ENCODE peak calls at places on chromosome 5, in four cellular contexts. M is IMR-90, F is H1, O is mesendoderm. T is an unnamed sample.

GRCh38 chr5:146072595-146072994 is 32.8 kb downstream of the PLAC8L1 start:
- DNase-seq in M (no peak), O (peak), F (no peak), T (no peak)

GRCh38 chr5:159533197-159533596 is 202.9 kb upstream of the IL12B start:
- DNase-seq in M (peak), F (no peak), O (peak), T (no peak)

GRCh38 chr5:175885813-175886212 is 14.4 kb downstream of the CPLX2 start:
- DNase-seq in F (no peak), O (no peak), M (no peak), T (no peak)

GRCh38 chr5:41835625-41836024 is 34.6 kb downstream of the OXCT1 start:
- DNase-seq in M (peak), F (no peak), O (peak), T (peak)

GRCh38 chr5:158942217-158942616 is 157.5 kb downstream of the EBF1 start:
- DNase-seq in O (no peak), F (no peak), M (peak), T (no peak)

GRCh38 chr5:134948929-134949328 is 18.8 kb upstream of the CATSPER3 start:
- DNase-seq in O (no peak), F (no peak), M (peak), T (no peak)

GRCh38 chr5:76601470-76601869 is 21.7 kb downstream of the F2RL2 start:
- DNase-seq in F (no peak), M (peak), O (peak), T (peak)

GRCh38 chr5:41790038-41790776 is 80.0 kb downstream of the OXCT1 start:
- DNase-seq in F (no peak), O (no peak), M (peak), T (no peak)

GRCh38 chr5:875931-876330 is 16.7 kb downstream of the BRD9 start:
- DNase-seq in M (no peak), O (no peak), F (no peak), T (no peak)

GRCh38 chr5:74419468-74419867 is 221.1 kb downstream of the ENC1 start:
- DNase-seq in F (no peak), M (no peak), O (no peak), T (no peak)

GRCh38 chr5:14790220-14790619 is 81.4 kb downstream of the ANKH start:
- DNase-seq in M (peak), O (no peak), F (no peak), T (no peak)

GRCh38 chr5:180817847-180818246 is 15.2 kb upstream of the MGAT1 start:
- DNase-seq in O (no peak), F (no peak), M (no peak), T (no peak)

GRCh38 chr5:96873469-96873868 is 2.8 kb upstream of the ERAP2 start:
- DNase-seq in M (no peak), O (no peak), F (no peak), T (no peak)

GRCh38 chr5:58901271-58901670 is 318.4 kb downstream of the RAB3C start:
- DNase-seq in O (no peak), F (no peak), M (no peak), T (no peak)

GRCh38 chr5:163478126-163478981 is 17.9 kb downstream of the HMMR start:
- DNase-seq in F (no peak), M (peak), O (no peak), T (no peak)

GRCh38 chr5:5063533-5063953 is 76.6 kb upstream of the ADAMTS16 start:
- DNase-seq in O (peak), F (no peak), M (no peak), T (peak)

GRCh38 chr5:38569180-38569579 is 12.7 kb upstream of the LIFR start:
- DNase-seq in M (no peak), O (no peak), F (no peak), T (no peak)

GRCh38 chr5:135319928-135320606 is 79.0 kb downstream of the MACROH2A1 start:
- DNase-seq in F (no peak), M (no peak), O (peak), T (peak)

GRCh38 chr5:87132696-87133095 is 135.0 kb upstream of the RASA1 start:
- DNase-seq in M (no peak), F (no peak), O (no peak), T (no peak)

GRCh38 chr5:22070151-22070550 is 783.0 kb downstream of the CDH12 start:
- DNase-seq in O (no peak), F (no peak), M (no peak), T (no peak)

GRCh38 chr5:107743357-107744000 is 72.7 kb upstream of the EFNA5 start:
- DNase-seq in O (peak), M (peak), F (no peak), T (no peak)

GRCh38 chr5:110376281-110376916 is 350.1 kb downstream of the TMEM232 start:
- DNase-seq in M (no peak), F (no peak), O (no peak), T (no peak)

GRCh38 chr5:175047048-175047447 is 322.7 kb downstream of the MSX2 start:
- DNase-seq in F (no peak), M (no peak), O (no peak), T (no peak)

DNA sequence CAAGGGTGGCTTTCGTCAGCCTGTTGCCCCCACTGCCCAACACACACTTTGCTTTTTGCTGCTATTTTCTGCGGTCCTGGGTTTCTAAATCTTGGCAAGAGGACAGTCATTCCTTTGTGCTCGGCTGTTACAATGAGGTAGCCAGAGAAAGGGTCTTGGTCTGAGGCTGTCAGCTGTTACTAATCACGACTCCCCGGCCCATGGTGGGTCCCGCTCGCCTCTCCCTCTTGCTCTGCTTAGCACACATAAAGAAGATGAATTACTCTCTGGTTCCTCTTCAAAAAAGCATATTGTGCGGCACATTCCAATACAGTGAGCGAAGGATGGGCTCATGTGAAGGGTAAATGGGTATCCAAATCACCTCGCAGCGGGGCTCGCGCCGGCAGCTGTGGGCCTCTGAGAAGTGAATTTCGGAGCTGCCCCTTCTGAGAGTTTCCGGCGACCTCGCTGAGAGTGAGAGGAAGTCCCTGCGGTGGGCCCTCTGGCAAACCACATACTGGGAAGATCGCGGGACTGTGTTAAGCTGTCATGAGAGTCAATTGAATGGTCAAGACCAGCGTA is 56.0 kb downstream of the SLC1A3 start:
- DNase-seq in M (no peak), F (no peak), O (no peak), T (peak)
- H3K18ac ChIP-seq in M (no peak), F (no peak), O (no peak), T (no peak)

GRCh38 chr5:125376059-125376641 is 629.7 kb upstream of the ZNF608 start:
- DNase-seq in F (no peak), O (no peak), M (no peak), T (no peak)
- H4K5ac ChIP-seq in F (no peak), O (no peak), M (no peak), T (no peak)

DNA sequence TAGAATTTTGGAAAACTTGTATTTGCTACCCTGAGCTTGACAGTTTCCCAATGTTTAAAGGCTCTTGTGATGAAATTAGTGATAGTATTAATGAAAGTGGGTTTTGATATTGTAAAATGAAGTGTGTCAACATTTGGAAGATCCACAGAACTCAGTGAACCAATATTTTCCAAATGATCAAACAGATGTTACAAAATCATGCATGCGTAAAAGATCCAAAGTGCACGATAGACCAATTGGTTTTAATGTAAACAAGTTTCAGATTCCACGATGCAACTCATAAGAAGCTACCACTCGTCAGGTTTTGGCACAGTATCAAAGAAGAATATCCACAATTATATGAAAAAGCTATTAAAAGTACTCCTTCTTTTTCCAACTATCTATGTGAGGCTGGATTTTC is 82.3 kb downstream of the SLC38A9 start:
- DNase-seq in O (no peak), F (no peak), M (peak), T (no peak)
- H3K56ac ChIP-seq in O (no peak), F (no peak), M (no peak), T (no peak)

DNA sequence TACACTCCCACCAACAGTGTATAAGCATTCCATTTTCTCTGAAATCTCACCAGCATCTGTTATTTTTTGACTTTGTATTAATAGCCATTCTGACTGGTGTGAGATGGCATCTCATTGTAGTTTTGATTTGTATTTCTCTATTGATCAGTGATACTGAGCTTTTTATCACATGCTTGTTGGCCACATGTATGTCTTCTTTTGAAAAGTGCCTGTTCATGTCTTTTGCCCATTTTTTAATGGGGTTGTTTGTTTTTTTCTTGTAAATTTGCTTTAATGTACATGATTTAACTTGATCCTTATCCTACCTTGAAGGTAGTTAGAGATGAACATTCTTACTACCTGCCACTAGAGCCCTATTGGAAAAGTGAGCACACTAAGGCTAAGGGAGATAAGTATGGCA is 151.2 kb upstream of the KIF2A start:
- DNase-seq in M (no peak), O (no peak), F (no peak), T (no peak)
- H3K18ac ChIP-seq in M (no peak), O (no peak), F (no peak), T (no peak)

GRCh38 chr5:140557136-140557805 is at the start of gene SRA1:
- DNase-seq in O (peak), M (peak), F (peak), T (peak)
- H4K5ac ChIP-seq in O (no peak), M (peak), F (peak), T (no peak)

GRCh38 chr5:133445744-133446143 is 166.6 kb downstream of the FSTL4 start:
- DNase-seq in O (no peak), F (no peak), M (no peak), T (no peak)
- H3K56ac ChIP-seq in O (no peak), F (no peak), M (no peak), T (no peak)

GRCh38 chr5:132462856-132463745 is 27.5 kb downstream of the IRF1 start:
- DNase-seq in M (no peak), O (no peak), F (no peak), T (no peak)

GRCh38 chr5:132465095-132465707 is 25.4 kb downstream of the IRF1 start:
- DNase-seq in F (no peak), M (no peak), O (peak), T (no peak)

GRCh38 chr5:132466453-132467291 is 23.9 kb downstream of the IRF1 start:
- DNase-seq in M (peak), O (peak), F (no peak), T (no peak)

GRCh38 chr5:132463808-132464154 is 26.8 kb downstream of the IRF1 start:
- DNase-seq in M (no peak), F (no peak), O (no peak), T (no peak)

DNA sequence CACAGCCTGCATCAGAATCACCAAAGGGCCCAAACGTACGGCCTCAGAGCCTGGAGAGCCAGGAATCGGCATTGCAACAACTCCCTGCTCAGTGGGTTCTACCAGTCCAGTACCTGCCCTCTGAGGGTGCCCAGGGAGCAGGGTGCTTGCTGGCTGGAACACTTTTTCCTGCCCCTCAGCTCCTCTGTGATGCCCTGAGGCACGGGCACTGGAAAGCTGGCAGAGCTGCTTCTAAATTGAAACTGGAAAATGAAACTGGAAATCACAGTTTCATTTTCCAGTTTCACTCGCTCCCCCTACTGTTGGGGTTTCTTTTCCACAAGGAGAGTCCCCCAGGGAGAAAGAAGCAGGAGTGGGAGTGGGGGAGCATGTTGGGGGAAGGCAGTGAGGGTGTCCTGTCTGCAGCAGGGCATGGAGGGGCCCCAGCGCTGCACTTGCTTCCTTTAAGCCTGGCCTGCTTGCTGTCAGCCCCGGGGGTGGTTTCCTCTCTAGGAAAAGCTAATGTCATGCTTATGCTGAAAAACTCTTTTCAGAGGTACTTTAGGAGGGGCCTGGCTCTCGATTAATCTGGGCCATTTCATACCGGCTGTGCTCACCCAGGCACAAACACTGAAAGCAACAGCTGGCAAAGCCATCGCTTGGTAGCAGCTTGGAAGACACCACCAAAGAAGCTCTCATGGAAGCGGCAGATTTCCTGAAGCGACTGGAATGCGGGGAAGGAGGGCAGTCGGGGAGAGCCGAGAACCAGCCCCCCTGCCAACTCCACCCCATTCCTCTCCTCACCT is 26.2 kb downstream of the IRF1 start:
- DNase-seq in F (no peak), M (no peak), O (peak), T (no peak)
- H3K18ac ChIP-seq in F (peak), M (no peak), O (no peak), T (no peak)

DNA sequence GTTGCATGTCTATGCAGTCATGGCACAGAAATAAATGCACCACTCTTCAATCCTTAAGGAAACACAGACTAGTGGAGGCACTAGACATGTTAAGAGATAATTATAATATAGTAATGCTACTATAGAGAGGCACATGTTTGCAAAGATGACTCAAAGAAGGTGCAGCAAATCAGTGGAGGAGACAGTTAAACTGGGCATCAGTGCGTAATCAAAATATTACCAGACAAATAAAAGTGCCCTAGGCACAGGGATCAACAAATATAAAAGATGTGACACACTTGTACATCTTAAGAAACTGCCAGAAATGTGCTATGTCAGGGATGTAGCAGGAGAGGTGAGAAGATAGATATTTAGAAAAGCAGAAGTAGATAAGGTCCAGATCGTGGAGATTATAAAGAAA is 642.1 kb downstream of the SLCO4C1 start:
- DNase-seq in M (no peak), O (no peak), F (no peak), T (no peak)
- H4K5ac ChIP-seq in M (no peak), O (no peak), F (no peak), T (no peak)